ENCODE peak calls at places on chromosomes 4 and X, in four cellular contexts. Q is breast epithelium, C is HFF-Myc, K is HL-60. E is an unnamed sample.

GRCh38 chrX:103343105-103343504 is 13.1 kb downstream of the TCEAL7 start:
- DNase-seq in K (no peak), Q (no peak), C (no peak), E (peak)

GRCh38 chr4:133150643-133151300 is 1.7 kb downstream of the PCDH10 start:
- DNase-seq in C (no peak), K (no peak), Q (no peak), E (no peak)

GRCh38 chr4:180636696-180637095 is 1606.5 kb upstream of the TENM3 start:
- DNase-seq in Q (no peak), C (no peak), K (no peak), E (no peak)

GRCh38 chrX:43002526-43003203 is 224.7 kb upstream of the PPP1R2C start:
- DNase-seq in C (no peak), K (no peak), Q (no peak), E (no peak)

GRCh38 chr4:4269856-4270255 is 20.1 kb downstream of the LYAR start:
- DNase-seq in C (no peak), Q (no peak), K (no peak), E (no peak)

GRCh38 chrX:110684653-110685052 is 111.0 kb downstream of the CHRDL1 start:
- DNase-seq in Q (no peak), K (no peak), C (no peak), E (no peak)

GRCh38 chr4:88211473-88212252 is 53.2 kb upstream of the ABCG2 start:
- DNase-seq in Q (no peak), C (peak), K (no peak), E (peak)

GRCh38 chr4:146333187-146333894 is 119.0 kb downstream of the REELD1 start:
- DNase-seq in Q (no peak), K (no peak), C (peak), E (no peak)

GRCh38 chrX:150766351-150767044 is 73.3 kb downstream of the MTMR1 start:
- DNase-seq in C (no peak), Q (no peak), K (no peak), E (no peak)

GRCh38 chrX:115487608-115488007 is 73.4 kb upstream of the PLS3 start:
- DNase-seq in C (no peak), Q (no peak), K (no peak), E (no peak)

GRCh38 chr4:182301736-182302135 is 58.5 kb downstream of the TENM3 start:
- DNase-seq in K (no peak), C (no peak), Q (no peak), E (no peak)

GRCh38 chrX:136847874-136848273 is 32.7 kb downstream of the RBMX start:
- DNase-seq in Q (no peak), C (no peak), K (no peak), E (no peak)

GRCh38 chr4:124965492-124965891 is 253.0 kb upstream of the ANKRD50 start:
- DNase-seq in K (no peak), C (no peak), Q (no peak), E (no peak)

GRCh38 chr4:124970011-124970410 is 257.5 kb upstream of the ANKRD50 start:
- DNase-seq in Q (no peak), C (no peak), K (no peak), E (no peak)

GRCh38 chr4:124961138-124961750 is 248.7 kb upstream of the ANKRD50 start:
- DNase-seq in Q (no peak), K (no peak), C (no peak), E (no peak)

GRCh38 chr4:124958812-124959211 is 246.3 kb upstream of the ANKRD50 start:
- DNase-seq in K (no peak), C (no peak), Q (no peak), E (no peak)

GRCh38 chr4:124964251-124964650 is 251.7 kb upstream of the ANKRD50 start:
- DNase-seq in Q (no peak), C (no peak), K (no peak), E (no peak)
- TF ChIP-seq CTCF in Q (no peak), C (no peak), K (no peak), E (no peak)

GRCh38 chr4:68948044-68948743 is 3.4 kb downstream of the UGT2A3 start:
- DNase-seq in Q (no peak), K (no peak), C (no peak), E (no peak)
- TF ChIP-seq CTCF in Q (no peak), K (no peak), C (no peak), E (no peak)

GRCh38 chr4:1759818-1760223 is 33.3 kb upstream of the FGFR3 start:
- DNase-seq in C (no peak), Q (no peak), K (no peak), E (no peak)
- TF ChIP-seq CTCF in C (no peak), Q (no peak), K (no peak), E (no peak)

GRCh38 chrX:155179343-155179997 is 36.8 kb upstream of the VBP1 start:
- DNase-seq in C (no peak), K (no peak), Q (no peak), E (no peak)
- TF ChIP-seq CTCF in C (no peak), K (no peak), Q (no peak), E (no peak)

DNA sequence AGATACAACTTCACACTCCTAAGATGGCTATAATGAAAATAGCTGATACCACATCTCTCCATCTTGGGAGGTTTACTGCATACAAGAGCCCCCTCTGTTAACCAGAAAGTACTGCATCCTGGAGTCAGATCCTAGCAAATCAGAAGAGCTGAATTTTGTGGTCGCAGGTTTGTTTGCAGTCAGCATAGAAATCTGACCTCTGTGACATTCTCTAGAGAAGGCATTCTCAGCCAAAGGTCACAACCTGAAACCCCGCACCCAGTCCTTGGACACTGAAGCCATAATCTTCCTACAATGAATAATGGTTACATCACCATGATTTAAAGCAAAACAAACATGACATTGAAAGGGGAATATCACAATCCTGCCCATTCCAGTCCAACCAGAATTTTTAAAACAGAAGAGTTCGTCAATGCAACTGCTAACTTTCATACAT is 17.7 kb downstream of the HS6ST2 start:
- DNase-seq in Q (no peak), K (no peak), C (no peak), E (peak)
- TF ChIP-seq CTCF in Q (no peak), K (no peak), C (no peak), E (peak)

GRCh38 chr4:107519057-107519456 is 201.0 kb downstream of the PAPSS1 start:
- DNase-seq in Q (no peak), C (peak), K (no peak), E (peak)
- TF ChIP-seq CTCF in Q (no peak), C (peak), K (no peak), E (no peak)

GRCh38 chrX:20594985-20595384 is 328.3 kb upstream of the RPS6KA3 start:
- DNase-seq in C (no peak), Q (no peak), K (no peak), E (peak)
- TF ChIP-seq CTCF in C (no peak), Q (no peak), K (no peak), E (no peak)

DNA sequence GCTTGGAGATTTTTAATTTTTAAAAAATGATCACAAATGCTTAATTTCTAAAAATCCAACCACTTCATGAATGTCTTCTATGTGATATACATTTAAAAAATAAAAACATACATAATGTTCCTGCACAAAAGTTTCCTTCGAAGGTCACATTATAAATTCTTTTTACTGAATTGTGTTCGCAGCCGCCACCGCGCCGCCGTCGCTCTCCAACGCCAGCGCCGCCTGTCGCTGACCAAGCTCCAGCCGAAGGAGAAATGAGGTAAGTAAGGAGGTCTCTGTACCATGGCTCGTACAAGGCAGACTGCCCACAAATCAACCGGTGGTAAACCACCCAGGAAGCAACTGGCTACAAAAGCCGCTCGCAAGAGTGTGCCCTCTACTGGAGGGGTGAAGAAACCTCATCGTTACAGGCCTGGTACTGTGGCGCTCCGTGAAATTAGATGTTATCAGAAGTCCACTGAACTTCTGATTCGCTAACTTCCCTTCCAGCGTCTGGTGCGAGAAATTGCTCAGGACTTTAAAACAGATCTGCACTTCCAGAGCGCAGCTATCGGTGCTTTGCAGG is 48.8 kb upstream of the NEUROG2 start:
- DNase-seq in Q (no peak), K (no peak), C (no peak), E (no peak)
- TF ChIP-seq CTCF in Q (no peak), K (no peak), C (no peak), E (no peak)

GRCh38 chr4:104352211-104352610 is 142.5 kb downstream of the CXXC4 start:
- DNase-seq in C (no peak), Q (no peak), K (peak), E (no peak)
- TF ChIP-seq CTCF in C (no peak), Q (no peak), K (peak), E (no peak)

DNA sequence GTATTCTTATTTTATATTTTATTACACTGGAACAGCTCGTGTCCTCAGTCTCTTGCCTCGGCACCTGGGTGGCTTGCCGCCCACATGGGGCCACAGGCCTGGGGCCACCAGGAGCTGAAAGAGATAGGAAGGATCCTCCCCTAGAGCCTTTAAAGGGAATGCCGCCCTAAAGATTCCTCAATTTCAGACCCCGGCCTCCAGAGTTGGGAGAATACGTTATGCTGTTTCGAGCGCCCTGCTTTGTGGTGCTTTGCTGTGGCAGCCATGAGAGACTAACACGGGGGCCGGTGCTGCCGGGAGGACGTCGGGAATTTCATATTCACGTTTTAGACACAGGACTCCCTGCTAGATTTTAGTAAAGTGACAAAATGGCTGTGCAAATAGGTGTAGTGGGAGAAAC is 33.2 kb downstream of the ACOX3 start:
- DNase-seq in Q (no peak), K (no peak), C (no peak), E (no peak)
- TF ChIP-seq CTCF in Q (no peak), K (no peak), C (no peak), E (no peak)

E was measured in Calu3.